ENCODE peak calls at places on chromosomes 6 and 20, in eight cellular contexts. J is esophagus squamous epithelium, G is HFF-Myc, P is foreskin fibroblast, R is neural progenitor cell, S is astrocyte of the spinal cord, I is brain microvascular endothelial cell, V is tibial nerve. X is an unnamed sample.

GRCh38 chr6:137717074-137718073 is 149.7 kb upstream of the TNFAIP3 start:
- DNase-seq in J (no peak), G (no peak), P (no peak), R (no peak), S (peak; percentile 35), I (no peak), V (no peak), X (no peak)

GRCh38 chr20:37381621-37382538 is 35.9 kb downstream of the SRC start:
- DNase-seq in J (no peak), G (no peak), P (no peak), R (no peak), S (no peak), I (no peak), V (no peak), X (no peak)

GRCh38 chr6:67285770-67286495 is 1349.1 kb upstream of the ADGRB3 start:
- DNase-seq in J (no peak), G (no peak), P (peak; percentile 65), R (no peak), S (peak; percentile 65), I (no peak), V (no peak), X (no peak)

GRCh38 chr6:154509421-154510143 is 903 bp downstream of the CNKSR3 start:
- DNase-seq in J (no peak), G (no peak), P (peak; percentile 64), R (peak; percentile 52), S (peak; percentile 29), I (no peak), V (no peak), X (peak; percentile 37)

GRCh38 chr6:14757014-14757413 is 488.9 kb upstream of the JARID2 start:
- DNase-seq in J (no peak), G (no peak), P (no peak), R (no peak), S (no peak), I (no peak), V (no peak), X (no peak)

GRCh38 chr6:1422290-1422689 is 32.9 kb downstream of the FOXF2 start:
- DNase-seq in J (no peak), G (no peak), P (peak; percentile 15), R (no peak), S (no peak), I (no peak), V (no peak), X (no peak)

GRCh38 chr20:50379049-50379990 is 130.9 kb upstream of the PTPN1 start:
- DNase-seq in J (peak; percentile 14), G (peak; percentile 51), P (peak; percentile 96), R (no peak), S (no peak), I (peak; percentile 70), V (peak; percentile 86), X (no peak)

GRCh38 chr6:161198781-161199505 is 74.9 kb downstream of the AGPAT4 start:
- DNase-seq in J (no peak), G (no peak), P (peak; percentile 29), R (no peak), S (no peak), I (no peak), V (no peak), X (no peak)

GRCh38 chr6:53796451-53796780 is 1.6 kb downstream of the LRRC1 start:
- DNase-seq in J (no peak), G (no peak), P (no peak), R (no peak), S (no peak), I (no peak), V (no peak), X (no peak)

GRCh38 chr20:944774-945410 is 28.8 kb upstream of the ANGPT4 start:
- DNase-seq in J (no peak), G (no peak), P (no peak), R (no peak), S (no peak), I (no peak), V (no peak), X (no peak)

GRCh38 chr6:42281570-42281969 is 63.9 kb upstream of the MRPS10 start:
- DNase-seq in J (no peak), G (no peak), P (no peak), R (no peak), S (no peak), I (no peak), V (no peak), X (no peak)

GRCh38 chr6:23797041-23797440 is 329.0 kb upstream of the NRSN1 start:
- DNase-seq in J (no peak), G (no peak), P (no peak), R (no peak), S (no peak), I (no peak), V (no peak), X (no peak)

GRCh38 chr6:149863846-149864577 is at the start of gene LRP11:
- DNase-seq in J (peak; percentile 26), G (no peak), P (peak; percentile 94), R (peak; percentile 91), S (peak; percentile 82), I (peak; percentile 69), V (peak; percentile 71), X (peak; percentile 96)

GRCh38 chr20:5480824-5481600 is 164.3 kb upstream of the PROKR2 start:
- DNase-seq in J (no peak), G (no peak), P (no peak), R (no peak), S (no peak), I (no peak), V (no peak), X (no peak)

GRCh38 chr20:61803903-61804804 is 261.5 kb downstream of the TAF4 start:
- DNase-seq in J (no peak), G (no peak), P (peak; percentile 24), R (peak; percentile 29), S (peak; percentile 5), I (no peak), V (no peak), X (no peak)

GRCh38 chr6:41271901-41272395 is 14.5 kb downstream of the TREM1 start:
- DNase-seq in J (no peak), G (no peak), P (no peak), R (no peak), S (no peak), I (no peak), V (no peak), X (no peak)

GRCh38 chr6:106431972-106432371 is 71.5 kb downstream of the CRYBG1 start:
- DNase-seq in J (no peak), G (no peak), P (no peak), R (no peak), S (no peak), I (no peak), V (no peak), X (no peak)

GRCh38 chr6:87103977-87104601 is 9.2 kb upstream of the CGA start:
- DNase-seq in J (no peak), G (no peak), P (no peak), R (no peak), S (no peak), I (no peak), V (no peak), X (no peak)

GRCh38 chr6:150905769-150906168 is 40.3 kb downstream of the MTHFD1L start:
- DNase-seq in J (no peak), G (no peak), P (no peak), R (peak; percentile 15), S (no peak), I (no peak), V (no peak), X (no peak)

GRCh38 chr6:153673214-153673613 is 365.8 kb upstream of the OPRM1 start:
- DNase-seq in J (no peak), G (no peak), P (no peak), R (no peak), S (no peak), I (no peak), V (no peak), X (no peak)

GRCh38 chr20:20843982-20844381 is 131.5 kb upstream of the RALGAPA2 start:
- DNase-seq in J (no peak), G (no peak), P (no peak), R (peak; percentile 49), S (no peak), I (no peak), V (no peak), X (no peak)
- TF ChIP-seq CTCF in J (no peak), G (no peak), P (no peak), R (peak; percentile 42), S (no peak), I (no peak), V (no peak), X (peak; percentile 1)

DNA sequence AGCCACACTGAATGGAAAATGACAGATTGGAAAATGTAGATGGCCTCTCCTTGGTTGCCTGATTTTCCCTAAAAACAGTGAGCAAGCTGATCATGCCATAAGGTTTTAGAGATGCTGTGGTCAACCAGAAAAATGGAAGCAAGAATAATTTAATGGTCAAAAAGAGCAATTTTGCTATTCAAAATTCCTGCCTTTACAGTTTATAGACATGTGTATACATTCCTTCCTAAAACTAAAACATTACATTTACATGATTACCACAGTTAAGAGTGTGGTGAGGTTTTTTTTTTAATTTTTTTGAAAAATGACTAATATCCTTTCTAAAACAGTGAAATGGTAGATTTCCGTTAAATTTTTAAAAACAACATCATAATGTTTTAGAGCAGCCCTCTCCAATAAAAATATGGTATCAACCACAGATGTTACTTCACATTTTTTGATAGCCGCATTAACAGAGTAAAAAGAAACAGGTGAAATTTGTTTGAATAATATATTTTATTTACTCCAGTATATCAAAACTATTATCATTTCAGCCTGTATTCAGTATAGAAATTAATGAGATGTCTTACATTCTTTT is 407.0 kb upstream of the SOX4 start:
- DNase-seq in J (no peak), G (no peak), P (no peak), R (no peak), S (peak; percentile 35), I (no peak), V (no peak), X (no peak)
- TF ChIP-seq CTCF in J (no peak), G (no peak), P (no peak), R (no peak), S (no peak), I (no peak), V (no peak), X (no peak)

DNA sequence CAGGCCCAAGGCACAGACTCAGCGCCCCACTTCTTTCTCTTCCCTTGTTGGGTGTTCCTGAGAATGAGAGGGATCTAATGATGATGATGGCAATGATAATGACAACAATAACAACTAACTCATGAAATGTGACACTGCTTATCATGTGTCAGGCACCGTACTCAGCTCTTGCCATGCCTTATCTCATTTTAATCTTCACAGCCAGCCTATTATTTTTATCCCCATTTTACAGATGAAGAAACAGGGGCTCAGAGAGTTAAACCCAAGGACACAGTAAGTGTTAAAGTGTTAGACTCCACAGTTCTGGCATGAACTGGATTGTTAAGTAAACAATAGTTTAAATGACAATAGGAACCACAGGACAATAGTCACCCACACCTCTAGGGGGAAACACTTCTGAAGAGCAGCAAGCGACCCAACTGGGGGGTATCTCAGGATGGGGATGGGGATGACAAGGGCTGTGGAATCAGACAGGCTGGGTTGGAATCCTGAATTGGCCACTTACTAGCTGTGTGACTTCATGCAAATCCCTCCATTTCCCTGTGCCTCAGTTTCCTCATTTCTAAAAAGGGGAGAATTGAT is 12.5 kb downstream of the RSPH9 start:
- DNase-seq in J (no peak), G (no peak), P (no peak), R (no peak), S (no peak), I (no peak), V (no peak), X (no peak)
- TF ChIP-seq CTCF in J (no peak), G (no peak), P (no peak), R (no peak), S (no peak), I (no peak), V (no peak), X (no peak)

DNA sequence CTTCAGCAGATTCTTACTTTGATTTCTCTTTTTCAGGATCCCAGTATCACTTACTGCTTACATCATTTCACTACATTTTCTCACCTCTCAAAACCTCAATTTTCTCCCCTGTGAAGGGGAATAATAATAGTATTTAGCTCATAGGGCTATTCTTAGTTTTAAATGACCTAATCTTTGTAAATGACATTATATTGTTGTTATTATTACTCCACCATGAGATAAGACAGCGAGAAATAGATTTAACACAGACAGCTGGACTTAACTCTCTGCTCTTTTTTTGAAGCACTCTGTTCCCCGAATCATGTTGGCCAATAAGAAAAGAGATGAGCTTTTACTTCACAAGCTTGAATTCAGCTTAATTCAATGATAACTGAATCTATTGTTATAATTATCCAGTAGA is 108.5 kb upstream of the QKI start:
- DNase-seq in J (no peak), G (no peak), P (no peak), R (no peak), S (no peak), I (no peak), V (no peak), X (no peak)
- TF ChIP-seq CTCF in J (no peak), G (no peak), P (no peak), R (no peak), S (no peak), I (no peak), V (no peak), X (no peak)